ENCODE peak calls at places on chromosomes 1 and 21, in eight cellular contexts. I is GM12865, J is pancreas, L is lung, Z is testis, S is upper lobe of right lung, H is endothelial cell, E is AG10803. R is an unnamed sample.

GRCh38 chr21:34078915-34079314 is 5.5 kb downstream of the MRPS6 start:
- DNase-seq in S (no peak), I (no peak), Z (no peak), H (no peak), J (no peak), E (no peak), L (no peak), R (no peak)

GRCh38 chr21:34595457-34595856 is 19.5 kb downstream of the RCAN1 start:
- DNase-seq in I (no peak), E (no peak), Z (no peak), L (no peak), J (peak), H (no peak), S (no peak), R (no peak)

GRCh38 chr21:41958886-41959563 is 5.2 kb upstream of the C2CD2 start:
- DNase-seq in E (peak), L (no peak), S (no peak), Z (peak), H (no peak), I (no peak), J (no peak), R (peak)

GRCh38 chr1:2163205-2163604 is 31.4 kb downstream of the FAAP20 start:
- DNase-seq in E (no peak), L (no peak), J (no peak), I (no peak), H (no peak), Z (no peak), S (no peak), R (no peak)

GRCh38 chr21:34205811-34206635 is 132.6 kb downstream of the MRPS6 start:
- DNase-seq in L (no peak), I (peak), J (no peak), S (no peak), E (peak), H (no peak), Z (no peak), R (no peak)

GRCh38 chr1:156565519-156565918 is 6.8 kb downstream of the IQGAP3 start:
- DNase-seq in J (no peak), I (no peak), E (no peak), H (no peak), L (no peak), Z (no peak), S (no peak), R (no peak)

GRCh38 chr1:53393325-53393792 is 65.5 kb upstream of the LRP8 start:
- DNase-seq in H (peak), I (peak), Z (peak), L (peak), S (peak), E (peak), J (peak), R (peak)

GRCh38 chr1:72050551-72050950 is 231.8 kb downstream of the NEGR1 start:
- DNase-seq in H (no peak), Z (no peak), L (no peak), I (no peak), J (no peak), E (no peak), S (no peak), R (no peak)

GRCh38 chr1:174262747-174263241 is 103.5 kb downstream of the RABGAP1L start:
- DNase-seq in E (peak), Z (no peak), L (no peak), I (peak), H (no peak), S (no peak), J (no peak), R (peak)

GRCh38 chr21:45324430-45325205 is 36.9 kb upstream of the POFUT2 start:
- DNase-seq in E (no peak), S (peak), Z (peak), J (no peak), H (no peak), I (no peak), L (no peak), R (no peak)

GRCh38 chr1:154348429-154349076 is 23.2 kb downstream of the ATP8B2 start:
- DNase-seq in I (no peak), S (no peak), Z (no peak), L (no peak), H (no peak), E (no peak), J (no peak), R (peak)

GRCh38 chr1:221002601-221003000 is 123.4 kb downstream of the HLX start:
- DNase-seq in S (no peak), E (no peak), Z (no peak), J (no peak), I (no peak), L (no peak), H (no peak), R (no peak)

GRCh38 chr1:213852107-213852506 is 135.7 kb upstream of the PROX1 start:
- DNase-seq in Z (no peak), E (no peak), L (no peak), J (no peak), I (no peak), S (no peak), H (no peak), R (no peak)

GRCh38 chr1:193909406-193909805 is 723.0 kb upstream of the B3GALT2 start:
- DNase-seq in H (no peak), S (no peak), Z (no peak), J (no peak), L (no peak), I (no peak), E (no peak), R (no peak)

DNA sequence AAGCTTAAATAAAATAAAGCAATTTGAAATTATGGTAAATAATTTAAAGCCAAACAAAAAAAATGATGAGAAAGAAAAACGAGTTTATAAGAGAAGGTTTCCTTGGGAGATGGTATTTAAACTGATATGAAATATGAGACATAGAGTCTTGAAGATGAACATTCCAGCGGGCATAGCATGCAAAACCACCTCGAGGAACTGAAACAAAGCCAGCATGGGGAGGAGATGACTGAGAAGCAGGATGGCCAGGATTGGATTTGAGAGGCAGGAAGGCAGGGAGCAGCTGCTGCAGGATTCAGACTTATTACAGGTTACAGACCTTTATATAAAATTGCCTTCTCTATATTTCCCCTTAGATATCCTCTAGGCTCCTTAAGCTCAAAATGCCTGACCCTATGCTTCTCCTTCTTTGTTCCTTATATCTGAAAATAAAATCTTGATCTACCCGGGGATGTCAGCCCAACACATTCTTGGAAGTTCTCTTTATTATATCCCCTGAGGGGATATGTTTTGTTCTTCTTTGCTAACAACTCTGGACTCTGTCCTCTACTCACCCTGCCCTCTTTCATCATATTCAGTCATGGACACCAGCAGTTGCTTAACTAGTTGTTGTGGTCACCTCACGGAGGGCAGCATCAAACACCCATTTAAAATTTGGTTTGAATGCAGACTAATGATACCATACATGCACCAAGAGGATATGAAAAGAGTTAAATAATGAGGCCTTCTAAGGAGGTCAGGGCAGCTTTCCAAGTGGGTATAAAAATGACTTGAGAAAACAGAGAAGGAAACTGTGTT is 719.1 kb upstream of the B3GALT2 start:
- DNase-seq in H (no peak), L (no peak), Z (no peak), S (no peak), I (no peak), J (no peak), E (no peak), R (no peak)
- TF ChIP-seq CTCF in H (no peak), L (no peak), Z (no peak), S (no peak), I (no peak), J (no peak), E (no peak), R (no peak)

GRCh38 chr1:11714831-11715574 is 20.9 kb upstream of the AGTRAP start:
- DNase-seq in Z (no peak), S (no peak), I (no peak), E (no peak), J (no peak), L (no peak), H (no peak), R (no peak)

GRCh38 chr1:11721301-11721700 is 14.6 kb upstream of the AGTRAP start:
- DNase-seq in H (no peak), S (no peak), I (no peak), Z (no peak), J (no peak), L (no peak), E (no peak), R (no peak)

GRCh38 chr1:11719313-11720032 is 16.5 kb upstream of the AGTRAP start:
- DNase-seq in J (peak), H (peak), Z (peak), I (peak), S (peak), E (peak), L (peak), R (peak)

GRCh38 chr1:11720523-11720922 is 15.4 kb upstream of the AGTRAP start:
- DNase-seq in L (no peak), H (no peak), J (no peak), E (no peak), I (no peak), S (no peak), Z (peak), R (no peak)

DNA sequence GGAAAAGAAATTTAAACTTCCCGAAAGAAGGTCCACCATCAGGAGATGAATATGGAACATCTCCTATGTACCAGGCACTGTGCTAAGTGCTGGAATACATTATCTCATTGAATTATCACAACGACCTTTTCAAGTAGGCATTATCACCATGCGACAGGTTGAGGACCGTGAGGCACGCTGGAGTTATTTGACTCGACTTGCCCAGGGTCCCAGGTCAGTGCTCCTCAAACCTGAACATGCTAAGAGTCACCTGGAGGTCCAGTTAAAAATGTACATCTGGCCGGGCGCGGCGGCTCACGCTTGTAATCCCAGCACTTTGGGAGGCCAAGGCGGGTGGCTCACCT is 15.9 kb upstream of the AGTRAP start:
- DNase-seq in L (no peak), I (no peak), S (no peak), E (no peak), H (no peak), J (no peak), Z (no peak), R (no peak)
- TF ChIP-seq CTCF in L (no peak), I (no peak), S (no peak), E (no peak), H (no peak), J (peak), Z (no peak), R (no peak)

DNA sequence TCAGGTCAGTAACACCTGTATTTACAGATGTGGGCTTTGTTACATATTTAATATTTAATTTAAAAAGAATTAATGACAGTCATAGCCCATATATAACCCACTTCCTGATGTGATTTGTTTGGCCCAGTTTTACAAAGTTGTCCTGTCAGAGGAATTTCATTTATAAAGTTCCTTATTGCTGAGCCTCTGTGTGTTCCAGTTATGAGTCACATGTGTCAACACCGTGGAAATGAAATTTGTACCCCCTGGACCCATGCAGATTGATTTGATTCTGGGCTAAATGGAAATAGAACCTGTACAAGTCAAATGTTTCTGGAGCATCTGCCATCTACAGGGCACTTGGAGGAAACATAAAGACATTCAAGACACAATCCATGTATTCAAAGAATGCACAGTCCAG is 149.2 kb downstream of the CACNA1E start:
- DNase-seq in H (no peak), Z (no peak), E (no peak), L (no peak), J (no peak), S (no peak), I (no peak), R (no peak)
- TF ChIP-seq CTCF in H (no peak), Z (no peak), E (no peak), L (no peak), J (no peak), S (no peak), I (no peak), R (no peak)

GRCh38 chr1:27957655-27958054 is 2.1 kb upstream of the XKR8 start:
- DNase-seq in H (no peak), Z (no peak), J (no peak), L (no peak), E (no peak), S (no peak), I (no peak), R (no peak)

GRCh38 chr1:27960762-27961645 is 1.2 kb downstream of the XKR8 start:
- DNase-seq in L (no peak), J (no peak), Z (no peak), I (no peak), E (no peak), H (no peak), S (no peak), R (no peak)

GRCh38 chr1:27958513-27958912 is 1.3 kb upstream of the XKR8 start:
- DNase-seq in Z (no peak), H (no peak), J (no peak), S (no peak), L (no peak), E (no peak), I (no peak), R (no peak)

GRCh38 chr1:27961646-27962221 is 2.0 kb downstream of the XKR8 start:
- DNase-seq in J (no peak), E (no peak), L (no peak), Z (no peak), I (no peak), S (no peak), H (no peak), R (no peak)

GRCh38 chr1:27959792-27960603 is at the start of gene XKR8:
- DNase-seq in Z (peak), H (peak), L (peak), S (peak), E (peak), J (peak), I (peak), R (peak)
- TF ChIP-seq CTCF in Z (peak), H (no peak), L (peak), S (peak), E (peak), J (peak), I (peak), R (no peak)